ENCODE peak calls at places on chromosome 4, in five cellular contexts. A is lower lobe of right lung, B is upper lobe of left lung, X is WTC11, N is progenitor cell of endocrine pancreas. J is an unnamed sample.

GRCh38 chr4:2251795-2252529 is 9.9 kb downstream of the MXD4 start:
- DNase-seq in N (no peak), A (peak; percentile 30), B (peak; percentile 58), X (peak; percentile 7), J (no peak)

GRCh38 chr4:10186228-10187214 is 69.9 kb upstream of the WDR1 start:
- DNase-seq in A (no peak), B (no peak), X (no peak), N (no peak), J (no peak)

GRCh38 chr4:72997409-72997808 is 72.1 kb downstream of the COX18 start:
- DNase-seq in X (no peak), B (no peak), A (peak; percentile 57), N (no peak), J (no peak)

GRCh38 chr4:136637071-136637777 is 895.1 kb downstream of the PCDH18 start:
- DNase-seq in B (peak; percentile 30), A (no peak), X (peak; percentile 76), N (no peak), J (peak; percentile 29)

GRCh38 chr4:8201341-8201781 is 2.3 kb downstream of the SH3TC1 start:
- DNase-seq in N (no peak), A (no peak), B (peak; percentile 69), X (no peak), J (no peak)

GRCh38 chr4:169266081-169266480 is 4.7 kb downstream of the SH3RF1 start:
- DNase-seq in A (no peak), B (no peak), X (no peak), N (no peak), J (no peak)

GRCh38 chr4:21768349-21769310 is 179.9 kb downstream of the KCNIP4 start:
- DNase-seq in B (no peak), A (no peak), X (no peak), N (no peak), J (peak; percentile 27)

GRCh38 chr4:12894062-12894461 is 590.1 kb downstream of the RAB28 start:
- DNase-seq in B (no peak), A (no peak), N (no peak), X (no peak), J (no peak)

GRCh38 chr4:139593091-139593564 is 37.1 kb upstream of the SETD7 start:
- DNase-seq in X (no peak), B (no peak), A (no peak), N (no peak), J (no peak)

GRCh38 chr4:73599182-73599581 is 21.1 kb downstream of the RASSF6 start:
- DNase-seq in A (no peak), B (no peak), N (no peak), X (peak; percentile 40), J (peak; percentile 43)

GRCh38 chr4:26959654-26960047 is 99.0 kb downstream of the STIM2 start:
- DNase-seq in B (no peak), N (no peak), A (no peak), X (no peak), J (no peak)